ENCODE peak calls at places on chromosomes 12 and 14, in six cellular contexts. One of them, this sample, is unnamed.

GRCh38 chr14:89198544-89199329 is 218.3 kb downstream of the FOXN3 start:
- DNase-seq in NCI-H748 treated with DMSO at 0.1 percent for 48 hours: no peak
- DNase-seq in IMR-90: peak
- DNase-seq in GM04504: no peak
- DNase-seq in HCT116: no peak
- DNase-seq in NAMALWA: no peak
- DNase-seq in this sample: no peak

GRCh38 chr12:124422570-124423523 is 128.0 kb downstream of the RFLNA start:
- DNase-seq in NAMALWA: no peak
- DNase-seq in GM04504: peak
- DNase-seq in HCT116: peak
- DNase-seq in NCI-H748 treated with DMSO at 0.1 percent for 48 hours: peak
- DNase-seq in IMR-90: peak
- DNase-seq in this sample: peak

GRCh38 chr12:47850153-47851084 is 30.7 kb upstream of the HDAC7 start:
- DNase-seq in GM04504: no peak
- DNase-seq in IMR-90: peak
- DNase-seq in NCI-H748 treated with DMSO at 0.1 percent for 48 hours: no peak
- DNase-seq in NAMALWA: no peak
- DNase-seq in HCT116: no peak
- DNase-seq in this sample: no peak

GRCh38 chr14:95645016-95645996 is 40.9 kb upstream of the TCL1B start:
- DNase-seq in NAMALWA: peak
- DNase-seq in GM04504: no peak
- DNase-seq in NCI-H748 treated with DMSO at 0.1 percent for 48 hours: no peak
- DNase-seq in IMR-90: no peak
- DNase-seq in HCT116: no peak
- DNase-seq in this sample: no peak

GRCh38 chr12:96195845-96196451 is 1.8 kb downstream of the ELK3 start:
- DNase-seq in NCI-H748 treated with DMSO at 0.1 percent for 48 hours: no peak
- DNase-seq in HCT116: no peak
- DNase-seq in NAMALWA: no peak
- DNase-seq in GM04504: no peak
- DNase-seq in IMR-90: peak
- DNase-seq in this sample: peak

GRCh38 chr14:100994082-100994481 is 90.6 kb upstream of the RTL1 start:
- DNase-seq in HCT116: peak
- DNase-seq in IMR-90: peak
- DNase-seq in NAMALWA: no peak
- DNase-seq in GM04504: no peak
- DNase-seq in NCI-H748 treated with DMSO at 0.1 percent for 48 hours: no peak
- DNase-seq in this sample: no peak

GRCh38 chr12:7142809-7143465 is 12.8 kb downstream of the CLSTN3 start:
- DNase-seq in NAMALWA: no peak
- DNase-seq in NCI-H748 treated with DMSO at 0.1 percent for 48 hours: no peak
- DNase-seq in IMR-90: no peak
- DNase-seq in HCT116: no peak
- DNase-seq in GM04504: no peak
- DNase-seq in this sample: no peak

GRCh38 chr12:58435647-58436046 is 484.7 kb downstream of the LRIG3 start:
- DNase-seq in NAMALWA: no peak
- DNase-seq in IMR-90: no peak
- DNase-seq in HCT116: no peak
- DNase-seq in GM04504: no peak
- DNase-seq in NCI-H748 treated with DMSO at 0.1 percent for 48 hours: no peak
- DNase-seq in this sample: no peak

GRCh38 chr14:67467134-67467533 is 21.4 kb downstream of the TMEM229B start:
- DNase-seq in HCT116: no peak
- DNase-seq in IMR-90: no peak
- DNase-seq in NAMALWA: no peak
- DNase-seq in GM04504: no peak
- DNase-seq in NCI-H748 treated with DMSO at 0.1 percent for 48 hours: no peak
- DNase-seq in this sample: no peak

GRCh38 chr14:32230181-32230580 is 27.1 kb upstream of the RNU6-8 start:
- DNase-seq in IMR-90: peak
- DNase-seq in NAMALWA: no peak
- DNase-seq in HCT116: no peak
- DNase-seq in NCI-H748 treated with DMSO at 0.1 percent for 48 hours: no peak
- DNase-seq in GM04504: peak
- DNase-seq in this sample: no peak

GRCh38 chr12:27333311-27334009 is 824 bp downstream of the BMAL2 start:
- DNase-seq in GM04504: no peak
- DNase-seq in IMR-90: no peak
- DNase-seq in NCI-H748 treated with DMSO at 0.1 percent for 48 hours: no peak
- DNase-seq in HCT116: no peak
- DNase-seq in NAMALWA: peak
- DNase-seq in this sample: peak

GRCh38 chr14:49303952-49304516 is 282.1 kb downstream of the RPS29 start:
- DNase-seq in NAMALWA: peak
- DNase-seq in NCI-H748 treated with DMSO at 0.1 percent for 48 hours: no peak
- DNase-seq in IMR-90: peak
- DNase-seq in HCT116: no peak
- DNase-seq in GM04504: no peak
- DNase-seq in this sample: peak

GRCh38 chr12:106228320-106228710 is 19.5 kb downstream of the CKAP4 start:
- DNase-seq in HCT116: no peak
- DNase-seq in GM04504: no peak
- DNase-seq in IMR-90: no peak
- DNase-seq in NCI-H748 treated with DMSO at 0.1 percent for 48 hours: no peak
- DNase-seq in NAMALWA: no peak
- DNase-seq in this sample: no peak

GRCh38 chr14:37140176-37140575 is 32.2 kb downstream of the SLC25A21 start:
- DNase-seq in GM04504: no peak
- DNase-seq in IMR-90: no peak
- DNase-seq in NCI-H748 treated with DMSO at 0.1 percent for 48 hours: no peak
- DNase-seq in HCT116: no peak
- DNase-seq in NAMALWA: no peak
- DNase-seq in this sample: no peak

GRCh38 chr14:95683793-95684192 is 2.4 kb upstream of the TCL1B start:
- DNase-seq in NCI-H748 treated with DMSO at 0.1 percent for 48 hours: no peak
- DNase-seq in IMR-90: no peak
- DNase-seq in GM04504: no peak
- DNase-seq in HCT116: peak
- DNase-seq in NAMALWA: peak
- DNase-seq in this sample: peak

GRCh38 chr12:126772171-126772864 is 1494.7 kb upstream of the TMEM132C start:
- DNase-seq in IMR-90: peak
- DNase-seq in HCT116: peak
- DNase-seq in NCI-H748 treated with DMSO at 0.1 percent for 48 hours: peak
- DNase-seq in NAMALWA: peak
- DNase-seq in GM04504: no peak
- DNase-seq in this sample: peak

GRCh38 chr12:41656454-41656853 is 468.3 kb downstream of the PDZRN4 start:
- DNase-seq in NCI-H748 treated with DMSO at 0.1 percent for 48 hours: no peak
- DNase-seq in GM04504: no peak
- DNase-seq in NAMALWA: no peak
- DNase-seq in HCT116: no peak
- DNase-seq in IMR-90: no peak
- DNase-seq in this sample: no peak

GRCh38 chr12:100026241-100026640 is 41.5 kb upstream of the ANKS1B start:
- DNase-seq in IMR-90: peak
- DNase-seq in HCT116: no peak
- DNase-seq in GM04504: no peak
- DNase-seq in NCI-H748 treated with DMSO at 0.1 percent for 48 hours: no peak
- DNase-seq in NAMALWA: no peak
- DNase-seq in this sample: no peak

GRCh38 chr14:68501621-68502052 is 291.2 kb downstream of the ZFP36L1 start:
- DNase-seq in GM04504: no peak
- DNase-seq in HCT116: no peak
- DNase-seq in IMR-90: no peak
- DNase-seq in NAMALWA: no peak
- DNase-seq in NCI-H748 treated with DMSO at 0.1 percent for 48 hours: no peak
- DNase-seq in this sample: no peak

GRCh38 chr14:51593397-51593796 is 58.3 kb upstream of the FRMD6 start:
- DNase-seq in GM04504: no peak
- DNase-seq in NCI-H748 treated with DMSO at 0.1 percent for 48 hours: no peak
- DNase-seq in HCT116: no peak
- DNase-seq in IMR-90: no peak
- DNase-seq in NAMALWA: peak
- DNase-seq in this sample: peak

GRCh38 chr12:6945613-6946012 is 1.8 kb downstream of the C12orf57 start:
- DNase-seq in HCT116: no peak
- DNase-seq in NAMALWA: no peak
- DNase-seq in IMR-90: no peak
- DNase-seq in GM04504: no peak
- DNase-seq in NCI-H748 treated with DMSO at 0.1 percent for 48 hours: no peak
- DNase-seq in this sample: no peak

GRCh38 chr14:36976571-36977023 is 195.8 kb downstream of the SLC25A21 start:
- DNase-seq in HCT116: no peak
- DNase-seq in NCI-H748 treated with DMSO at 0.1 percent for 48 hours: no peak
- DNase-seq in IMR-90: peak
- DNase-seq in NAMALWA: no peak
- DNase-seq in GM04504: no peak
- DNase-seq in this sample: no peak

GRCh38 chr14:69048456-69048855 is 69.4 kb upstream of the ACTN1 start:
- DNase-seq in NCI-H748 treated with DMSO at 0.1 percent for 48 hours: peak
- DNase-seq in GM04504: no peak
- DNase-seq in HCT116: no peak
- DNase-seq in IMR-90: no peak
- DNase-seq in NAMALWA: no peak
- DNase-seq in this sample: no peak

GRCh38 chr14:73458219-73458976 is at the start of gene NUMB:
- DNase-seq in GM04504: peak
- DNase-seq in IMR-90: peak
- DNase-seq in NAMALWA: peak
- DNase-seq in NCI-H748 treated with DMSO at 0.1 percent for 48 hours: peak
- DNase-seq in HCT116: peak
- DNase-seq in this sample: peak

GRCh38 chr12:100706029-100706428 is 88.5 kb upstream of the ANO4 start:
- DNase-seq in GM04504: peak
- DNase-seq in NAMALWA: peak
- DNase-seq in IMR-90: peak
- DNase-seq in NCI-H748 treated with DMSO at 0.1 percent for 48 hours: peak
- DNase-seq in HCT116: peak
- DNase-seq in this sample: no peak

GRCh38 chr14:21244546-21244945 is 24.7 kb downstream of the HNRNPC start:
- DNase-seq in IMR-90: no peak
- DNase-seq in NCI-H748 treated with DMSO at 0.1 percent for 48 hours: no peak
- DNase-seq in HCT116: no peak
- DNase-seq in GM04504: no peak
- DNase-seq in NAMALWA: no peak
- DNase-seq in this sample: no peak